ENCODE peak calls at places on chromosome 18, in four cellular contexts. One of them, this sample, is unnamed.

GRCh38 chr18:48179005-48179404 is 230.2 kb downstream of the ZBTB7C start:
- DNase-seq in neuronal stem cell: no peak
- DNase-seq in MM.1S: no peak
- DNase-seq in GM23248: no peak
- DNase-seq in this sample: no peak

GRCh38 chr18:48191494-48191893 is 217.7 kb downstream of the ZBTB7C start:
- DNase-seq in neuronal stem cell: no peak
- DNase-seq in MM.1S: no peak
- DNase-seq in GM23248: no peak
- DNase-seq in this sample: no peak

GRCh38 chr18:48950536-48951447 is at the start of gene SMAD7:
- DNase-seq in neuronal stem cell: no peak
- DNase-seq in MM.1S: no peak
- DNase-seq in GM23248: peak
- DNase-seq in this sample: no peak

GRCh38 chr18:46325836-46326235 is 221.7 kb downstream of the HAUS1 start:
- DNase-seq in neuronal stem cell: no peak
- DNase-seq in MM.1S: no peak
- DNase-seq in GM23248: no peak
- DNase-seq in this sample: no peak

GRCh38 chr18:76487782-76488181 is 7.3 kb downstream of the ZNF516 start:
- DNase-seq in neuronal stem cell: no peak
- DNase-seq in MM.1S: no peak
- DNase-seq in GM23248: no peak
- DNase-seq in this sample: no peak

GRCh38 chr18:76988015-76988826 is 144.4 kb downstream of the MBP start:
- DNase-seq in neuronal stem cell: no peak
- DNase-seq in MM.1S: no peak
- DNase-seq in GM23248: no peak
- DNase-seq in this sample: no peak

GRCh38 chr18:11005528-11005927 is 143.8 kb downstream of the PIEZO2 start:
- DNase-seq in neuronal stem cell: peak
- DNase-seq in MM.1S: no peak
- DNase-seq in GM23248: peak
- DNase-seq in this sample: peak

GRCh38 chr18:11496561-11497172 is 112.7 kb upstream of the SLC35G4 start:
- DNase-seq in neuronal stem cell: no peak
- DNase-seq in MM.1S: no peak
- DNase-seq in GM23248: no peak
- DNase-seq in this sample: no peak

GRCh38 chr18:53375641-53376040 is 848.8 kb downstream of the MBD2 start:
- DNase-seq in neuronal stem cell: no peak
- DNase-seq in MM.1S: no peak
- DNase-seq in GM23248: no peak
- DNase-seq in this sample: no peak

GRCh38 chr18:77486985-77487384 is 237.3 kb downstream of the GALR1 start:
- DNase-seq in neuronal stem cell: no peak
- DNase-seq in MM.1S: no peak
- DNase-seq in GM23248: no peak
- DNase-seq in this sample: no peak

GRCh38 chr18:10455726-10456453 is 1.5 kb downstream of the APCDD1 start:
- DNase-seq in neuronal stem cell: no peak
- DNase-seq in MM.1S: no peak
- DNase-seq in GM23248: no peak
- DNase-seq in this sample: no peak

GRCh38 chr18:33820517-33821368 is 242.7 kb downstream of the ASXL3 start:
- DNase-seq in neuronal stem cell: no peak
- DNase-seq in MM.1S: no peak
- DNase-seq in GM23248: no peak
- DNase-seq in this sample: no peak

GRCh38 chr18:24011095-24011917 is 3.2 kb upstream of the TTC39C start:
- DNase-seq in neuronal stem cell: no peak
- DNase-seq in MM.1S: no peak
- DNase-seq in GM23248: no peak
- DNase-seq in this sample: no peak

GRCh38 chr18:76445275-76445674 is 49.8 kb downstream of the ZNF516 start:
- DNase-seq in neuronal stem cell: no peak
- DNase-seq in MM.1S: no peak
- DNase-seq in GM23248: peak
- DNase-seq in this sample: peak

GRCh38 chr18:11366410-11366809 is 217.0 kb upstream of the PIEZO2 start:
- DNase-seq in neuronal stem cell: no peak
- DNase-seq in MM.1S: no peak
- DNase-seq in GM23248: no peak
- DNase-seq in this sample: peak

GRCh38 chr18:72652990-72653593 is 109.0 kb upstream of the CBLN2 start:
- DNase-seq in neuronal stem cell: peak
- DNase-seq in MM.1S: peak
- DNase-seq in GM23248: peak
- DNase-seq in this sample: no peak

GRCh38 chr18:43160509-43160908 is 45.0 kb upstream of the RIT2 start:
- DNase-seq in neuronal stem cell: no peak
- DNase-seq in MM.1S: no peak
- DNase-seq in GM23248: peak
- DNase-seq in this sample: peak

GRCh38 chr18:501406-501714 is 859 bp upstream of the COLEC12 start:
- DNase-seq in neuronal stem cell: no peak
- DNase-seq in MM.1S: no peak
- DNase-seq in GM23248: no peak
- DNase-seq in this sample: no peak

GRCh38 chr18:10094154-10094553 is 180.3 kb downstream of the VAPA start:
- DNase-seq in neuronal stem cell: no peak
- DNase-seq in MM.1S: no peak
- DNase-seq in GM23248: peak
- DNase-seq in this sample: peak

GRCh38 chr18:61988100-61988499 is 95.3 kb upstream of the RNF152 start:
- DNase-seq in neuronal stem cell: no peak
- DNase-seq in MM.1S: no peak
- DNase-seq in GM23248: no peak
- DNase-seq in this sample: no peak

GRCh38 chr18:76658627-76659026 is 163.6 kb upstream of the ZNF516 start:
- DNase-seq in neuronal stem cell: peak
- DNase-seq in MM.1S: no peak
- DNase-seq in GM23248: peak
- DNase-seq in this sample: no peak

GRCh38 chr18:58493516-58494253 is 135.2 kb downstream of the ALPK2 start:
- DNase-seq in neuronal stem cell: peak
- DNase-seq in MM.1S: peak
- DNase-seq in GM23248: peak
- DNase-seq in this sample: peak

GRCh38 chr18:41751652-41752051 is 203.4 kb upstream of the PIK3C3 start:
- DNase-seq in neuronal stem cell: no peak
- DNase-seq in MM.1S: no peak
- DNase-seq in GM23248: no peak
- DNase-seq in this sample: no peak

GRCh38 chr18:43277164-43277600 is at the start of gene SYT4:
- DNase-seq in neuronal stem cell: peak
- DNase-seq in MM.1S: no peak
- DNase-seq in GM23248: peak
- DNase-seq in this sample: peak

GRCh38 chr18:11672846-11673454 is 16.1 kb upstream of the GNAL start:
- DNase-seq in neuronal stem cell: no peak
- DNase-seq in MM.1S: no peak
- DNase-seq in GM23248: no peak
- DNase-seq in this sample: no peak

GRCh38 chr18:73638709-73639108 is 508.9 kb downstream of the FBXO15 start:
- DNase-seq in neuronal stem cell: no peak
- DNase-seq in MM.1S: no peak
- DNase-seq in GM23248: peak
- DNase-seq in this sample: peak

GRCh38 chr18:808086-808485 is 4.0 kb downstream of the YES1 start:
- DNase-seq in neuronal stem cell: no peak
- DNase-seq in MM.1S: no peak
- DNase-seq in GM23248: peak
- DNase-seq in this sample: peak

GRCh38 chr18:13026583-13027270 is 35.6 kb downstream of the CEP192 start:
- DNase-seq in neuronal stem cell: no peak
- DNase-seq in MM.1S: no peak
- DNase-seq in GM23248: peak
- DNase-seq in this sample: peak

GRCh38 chr18:48566588-48566987 is 27.8 kb downstream of the CTIF start:
- DNase-seq in neuronal stem cell: no peak
- DNase-seq in MM.1S: no peak
- DNase-seq in GM23248: no peak
- DNase-seq in this sample: no peak

GRCh38 chr18:11579916-11580315 is 29.5 kb upstream of the SLC35G4 start:
- DNase-seq in neuronal stem cell: no peak
- DNase-seq in MM.1S: no peak
- DNase-seq in GM23248: no peak
- DNase-seq in this sample: no peak

GRCh38 chr18:61929881-61930640 is 37.3 kb upstream of the RNF152 start:
- DNase-seq in neuronal stem cell: no peak
- DNase-seq in MM.1S: no peak
- DNase-seq in GM23248: no peak
- DNase-seq in this sample: no peak

GRCh38 chr18:77133920-77134496 is 1.4 kb upstream of the MBP start:
- DNase-seq in neuronal stem cell: no peak
- DNase-seq in MM.1S: no peak
- DNase-seq in GM23248: peak
- DNase-seq in this sample: no peak

GRCh38 chr18:50131591-50131990 is 63.4 kb downstream of the MYO5B start:
- DNase-seq in neuronal stem cell: no peak
- DNase-seq in MM.1S: peak
- DNase-seq in GM23248: no peak
- DNase-seq in this sample: peak

GRCh38 chr18:8695932-8696510 is 9.3 kb upstream of the MTCL1 start:
- DNase-seq in neuronal stem cell: no peak
- DNase-seq in MM.1S: peak
- DNase-seq in GM23248: no peak
- DNase-seq in this sample: no peak

GRCh38 chr18:73948497-73948896 is 199.1 kb downstream of the FBXO15 start:
- DNase-seq in neuronal stem cell: no peak
- DNase-seq in MM.1S: no peak
- DNase-seq in GM23248: no peak
- DNase-seq in this sample: peak

GRCh38 chr18:7889515-7889914 is 322.4 kb downstream of the PTPRM start:
- DNase-seq in neuronal stem cell: no peak
- DNase-seq in MM.1S: no peak
- DNase-seq in GM23248: no peak
- DNase-seq in this sample: no peak

GRCh38 chr18:61876899-61877298 is 15.9 kb downstream of the RNF152 start:
- DNase-seq in neuronal stem cell: no peak
- DNase-seq in MM.1S: no peak
- DNase-seq in GM23248: no peak
- DNase-seq in this sample: no peak

GRCh38 chr18:57447154-57447621 is 12.0 kb downstream of the ONECUT2 start:
- DNase-seq in neuronal stem cell: peak
- DNase-seq in MM.1S: peak
- DNase-seq in GM23248: peak
- DNase-seq in this sample: peak

GRCh38 chr18:5057348-5058012 is 139.6 kb downstream of the AKAIN1 start:
- DNase-seq in neuronal stem cell: peak
- DNase-seq in MM.1S: peak
- DNase-seq in GM23248: peak
- DNase-seq in this sample: peak
- H2AFZ ChIP-seq in neuronal stem cell: no peak
- H2AFZ ChIP-seq in MM.1S: no peak
- H2AFZ ChIP-seq in GM23248: no peak
- H2AFZ ChIP-seq in this sample: no peak

DNA sequence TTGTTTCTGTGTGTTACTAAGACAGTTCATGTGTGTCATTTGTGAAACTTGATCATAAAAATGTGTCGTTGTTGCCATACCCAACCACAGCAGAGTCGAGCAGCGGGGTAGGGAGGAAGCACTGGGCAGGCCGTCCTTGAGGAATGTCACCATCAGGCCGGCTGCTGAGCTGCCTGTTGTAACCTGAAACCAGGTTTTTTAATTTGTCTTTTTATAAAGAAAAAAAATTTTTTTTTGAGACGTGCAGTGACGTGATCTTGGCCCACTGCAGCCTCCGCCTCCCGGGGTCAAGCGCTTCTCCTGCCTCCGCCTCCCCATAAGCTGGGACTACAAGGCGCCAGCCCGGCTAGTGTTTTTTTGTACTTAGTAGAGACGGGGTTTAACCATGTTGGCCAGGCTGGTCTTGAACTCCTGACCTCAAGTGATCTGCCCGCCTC is 580 bp upstream of the TXNL4A start:
- DNase-seq in neuronal stem cell: no peak
- DNase-seq in MM.1S: no peak
- DNase-seq in GM23248: peak
- DNase-seq in this sample: peak
- H2AFZ ChIP-seq in neuronal stem cell: peak
- H2AFZ ChIP-seq in MM.1S: peak
- H2AFZ ChIP-seq in GM23248: peak
- H2AFZ ChIP-seq in this sample: peak

DNA sequence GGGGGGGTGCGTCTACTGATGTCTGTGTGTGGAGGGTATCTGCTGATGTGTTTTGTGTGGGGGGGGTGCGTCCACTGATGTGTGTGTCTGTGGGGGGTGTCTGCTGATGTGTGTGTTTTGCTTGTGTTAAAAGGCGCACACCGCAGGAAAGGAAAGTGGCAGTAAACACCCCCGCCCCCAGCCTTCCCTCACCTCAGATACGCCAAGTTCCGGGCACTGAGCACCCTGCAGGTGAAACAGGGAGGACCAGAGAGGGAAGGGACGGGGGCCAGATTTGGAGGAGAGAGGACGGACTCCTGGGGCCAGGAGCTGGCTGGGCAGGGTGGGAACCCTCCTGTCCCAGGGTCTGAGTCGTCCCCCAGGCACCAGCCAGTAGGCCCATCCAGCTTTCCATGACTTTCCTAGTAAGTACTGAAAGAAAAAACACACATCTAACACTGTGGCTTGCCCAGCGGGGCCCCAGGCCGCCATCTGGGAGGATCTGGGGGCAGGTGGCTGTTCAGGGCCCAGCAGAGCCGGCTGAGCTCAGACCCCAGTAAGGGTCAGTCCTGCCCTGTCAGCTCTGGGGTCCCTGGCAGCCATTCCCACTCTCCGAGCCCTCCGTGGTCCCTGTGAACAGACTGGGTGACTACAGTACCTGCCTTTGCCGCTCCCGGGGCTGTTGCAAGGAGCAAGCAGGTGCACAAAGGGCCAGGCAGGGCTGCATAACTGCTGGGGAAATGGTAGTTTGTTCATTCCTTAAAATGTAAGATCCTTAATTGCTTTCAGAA is 126.9 kb downstream of the NFATC1 start:
- DNase-seq in neuronal stem cell: no peak
- DNase-seq in MM.1S: no peak
- DNase-seq in GM23248: no peak
- DNase-seq in this sample: no peak
- H2AFZ ChIP-seq in neuronal stem cell: no peak
- H2AFZ ChIP-seq in MM.1S: no peak
- H2AFZ ChIP-seq in GM23248: no peak
- H2AFZ ChIP-seq in this sample: no peak

GRCh38 chr18:35436076-35436649 is 59.0 kb upstream of the ZNF396 start:
- DNase-seq in neuronal stem cell: no peak
- DNase-seq in MM.1S: no peak
- DNase-seq in GM23248: no peak
- DNase-seq in this sample: peak

GRCh38 chr18:35435420-35435819 is 58.3 kb upstream of the ZNF396 start:
- DNase-seq in neuronal stem cell: no peak
- DNase-seq in MM.1S: no peak
- DNase-seq in GM23248: no peak
- DNase-seq in this sample: no peak

GRCh38 chr18:35442701-35443100 is 55.1 kb downstream of the INO80C start:
- DNase-seq in neuronal stem cell: no peak
- DNase-seq in MM.1S: no peak
- DNase-seq in GM23248: no peak
- DNase-seq in this sample: no peak

GRCh38 chr18:35441857-35442595 is 55.7 kb downstream of the INO80C start:
- DNase-seq in neuronal stem cell: no peak
- DNase-seq in MM.1S: no peak
- DNase-seq in GM23248: peak
- DNase-seq in this sample: no peak

GRCh38 chr18:35438480-35439234 is 59.1 kb downstream of the INO80C start:
- DNase-seq in neuronal stem cell: no peak
- DNase-seq in MM.1S: no peak
- DNase-seq in GM23248: peak
- DNase-seq in this sample: no peak
- H2AFZ ChIP-seq in neuronal stem cell: no peak
- H2AFZ ChIP-seq in MM.1S: no peak
- H2AFZ ChIP-seq in GM23248: no peak
- H2AFZ ChIP-seq in this sample: no peak